ENCODE peak calls at places on chromosomes 1 and 21, in six cellular contexts. One of them, this sample, is unnamed.

GRCh38 chr21:41885341-41886024 is 6.3 kb upstream of the PRDM15 start:
- DNase-seq in keratinocyte: no peak
- DNase-seq in hepatocyte: no peak
- DNase-seq in ovary: no peak
- DNase-seq in CD8-positive, alpha-beta T cell: no peak
- DNase-seq in ascending aorta: no peak
- DNase-seq in this sample: no peak

GRCh38 chr1:9671377-9672140 is 20.0 kb downstream of the PIK3CD start:
- DNase-seq in CD8-positive, alpha-beta T cell: no peak
- DNase-seq in ovary: no peak
- DNase-seq in ascending aorta: no peak
- DNase-seq in hepatocyte: no peak
- DNase-seq in keratinocyte: no peak
- DNase-seq in this sample: peak

GRCh38 chr21:14988760-14989159 is 76.0 kb downstream of the NRIP1 start:
- DNase-seq in ascending aorta: no peak
- DNase-seq in keratinocyte: no peak
- DNase-seq in hepatocyte: no peak
- DNase-seq in ovary: no peak
- DNase-seq in CD8-positive, alpha-beta T cell: no peak
- DNase-seq in this sample: no peak

GRCh38 chr1:234893725-234894630 is 234.7 kb downstream of the TOMM20 start:
- DNase-seq in CD8-positive, alpha-beta T cell: no peak
- DNase-seq in keratinocyte: no peak
- DNase-seq in hepatocyte: no peak
- DNase-seq in ovary: no peak
- DNase-seq in ascending aorta: no peak
- DNase-seq in this sample: peak

GRCh38 chr1:234871710-234872262 is 256.9 kb downstream of the TOMM20 start:
- DNase-seq in keratinocyte: no peak
- DNase-seq in hepatocyte: no peak
- DNase-seq in CD8-positive, alpha-beta T cell: no peak
- DNase-seq in ascending aorta: no peak
- DNase-seq in ovary: no peak
- DNase-seq in this sample: peak

GRCh38 chr1:209657140-209657879 is 5.1 kb upstream of the LAMB3 start:
- DNase-seq in ovary: no peak
- DNase-seq in ascending aorta: no peak
- DNase-seq in keratinocyte: peak
- DNase-seq in hepatocyte: no peak
- DNase-seq in CD8-positive, alpha-beta T cell: no peak
- DNase-seq in this sample: peak

GRCh38 chr1:6259491-6260362 is 1.2 kb downstream of the GPR153 start:
- DNase-seq in hepatocyte: peak
- DNase-seq in ascending aorta: peak
- DNase-seq in keratinocyte: peak
- DNase-seq in ovary: peak
- DNase-seq in CD8-positive, alpha-beta T cell: peak
- DNase-seq in this sample: peak

GRCh38 chr1:64923294-64923718 is 43.0 kb downstream of the JAK1 start:
- DNase-seq in CD8-positive, alpha-beta T cell: peak
- DNase-seq in keratinocyte: no peak
- DNase-seq in ovary: no peak
- DNase-seq in hepatocyte: no peak
- DNase-seq in ascending aorta: no peak
- DNase-seq in this sample: no peak

GRCh38 chr1:56977910-56978309 is 12.1 kb upstream of the C8B start:
- DNase-seq in ascending aorta: no peak
- DNase-seq in hepatocyte: no peak
- DNase-seq in keratinocyte: no peak
- DNase-seq in CD8-positive, alpha-beta T cell: no peak
- DNase-seq in ovary: no peak
- DNase-seq in this sample: no peak

GRCh38 chr21:42232176-42232825 is 13.4 kb downstream of the ABCG1 start:
- DNase-seq in CD8-positive, alpha-beta T cell: no peak
- DNase-seq in ovary: no peak
- DNase-seq in ascending aorta: no peak
- DNase-seq in hepatocyte: no peak
- DNase-seq in keratinocyte: no peak
- DNase-seq in this sample: no peak

DNA sequence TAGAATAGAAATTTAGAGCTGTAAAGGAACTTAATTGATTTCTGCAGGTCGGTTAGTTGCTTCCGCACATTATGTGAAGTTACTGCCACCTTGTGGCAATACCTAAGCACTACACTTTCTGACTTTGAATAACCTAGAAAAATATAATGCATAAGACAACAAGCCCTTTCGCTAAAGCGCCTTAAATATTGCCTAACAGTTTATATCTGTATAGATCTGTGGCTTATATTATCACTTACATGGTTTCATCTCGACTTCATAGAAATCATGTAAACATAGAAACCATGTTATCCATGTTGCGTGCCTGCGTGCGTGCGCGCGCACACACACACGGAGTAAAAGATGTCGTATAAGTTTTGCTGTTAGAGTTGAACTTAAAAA is 10.9 kb upstream of the IFI16 start:
- DNase-seq in ascending aorta: no peak
- DNase-seq in CD8-positive, alpha-beta T cell: peak
- DNase-seq in keratinocyte: no peak
- DNase-seq in ovary: peak
- DNase-seq in hepatocyte: peak
- DNase-seq in this sample: peak
- H3K4me3 ChIP-seq in ascending aorta: peak
- H3K4me3 ChIP-seq in CD8-positive, alpha-beta T cell: no peak
- H3K4me3 ChIP-seq in keratinocyte: peak
- H3K4me3 ChIP-seq in ovary: peak
- H3K4me3 ChIP-seq in hepatocyte: peak
- H3K4me3 ChIP-seq in this sample: peak

DNA sequence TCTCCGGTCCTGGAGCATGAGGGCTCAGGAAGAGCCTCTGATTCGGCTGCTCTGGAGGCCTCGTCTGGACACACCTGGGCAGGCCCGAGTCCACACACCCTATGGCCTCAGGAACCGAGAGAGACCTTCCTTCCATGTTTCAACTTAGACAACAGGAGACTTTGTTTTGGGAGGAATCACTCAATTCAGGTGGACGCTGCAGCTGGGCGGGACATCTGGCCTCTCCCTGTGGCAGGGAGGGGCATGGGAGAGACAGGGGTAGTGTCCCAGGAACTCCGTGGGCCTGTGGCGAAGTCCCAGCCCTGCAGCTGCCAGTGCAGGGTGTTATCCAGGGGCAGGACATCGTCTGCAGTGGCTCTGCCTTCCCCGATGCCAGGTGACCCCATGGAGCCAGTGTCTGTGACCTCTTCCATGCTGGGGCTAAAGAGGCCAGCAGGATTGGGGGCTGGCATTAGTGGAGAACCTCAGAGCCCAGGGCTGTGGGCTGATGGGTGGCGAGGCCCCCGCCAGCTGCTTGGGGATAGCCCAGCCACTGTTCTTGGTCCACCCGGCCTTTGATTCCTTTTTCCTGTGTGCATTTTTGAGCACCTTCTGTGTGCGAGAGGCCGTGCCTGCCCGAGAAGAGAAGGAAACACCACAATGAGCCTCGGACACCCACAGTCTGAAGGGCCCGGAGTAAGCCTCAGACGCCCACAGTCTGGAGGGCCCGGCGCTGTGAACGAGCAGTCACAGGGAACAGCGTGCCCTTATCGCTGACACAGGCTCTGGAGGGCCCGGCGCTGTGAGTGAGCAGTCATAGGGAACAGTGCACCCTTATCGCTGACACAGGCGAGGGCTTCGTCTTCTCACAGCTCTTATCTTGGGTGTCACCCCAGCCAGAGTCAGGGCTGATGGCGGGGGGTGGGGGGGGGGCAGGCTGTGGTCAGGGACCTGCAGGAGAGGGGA is 6.2 kb downstream of the COL18A1 start:
- DNase-seq in keratinocyte: no peak
- DNase-seq in CD8-positive, alpha-beta T cell: no peak
- DNase-seq in hepatocyte: peak
- DNase-seq in ascending aorta: peak
- DNase-seq in ovary: peak
- DNase-seq in this sample: no peak
- H3K27ac ChIP-seq in keratinocyte: no peak
- H3K27ac ChIP-seq in CD8-positive, alpha-beta T cell: no peak
- H3K27ac ChIP-seq in hepatocyte: peak
- H3K27ac ChIP-seq in ascending aorta: peak
- H3K27ac ChIP-seq in ovary: peak
- H3K27ac ChIP-seq in this sample: no peak

GRCh38 chr1:109370712-109371270 is 26.9 kb downstream of the SORT1 start:
- DNase-seq in CD8-positive, alpha-beta T cell: no peak
- DNase-seq in ascending aorta: peak
- DNase-seq in ovary: no peak
- DNase-seq in keratinocyte: peak
- DNase-seq in hepatocyte: no peak
- DNase-seq in this sample: peak
- H3K4me3 ChIP-seq in CD8-positive, alpha-beta T cell: no peak
- H3K4me3 ChIP-seq in ascending aorta: peak
- H3K4me3 ChIP-seq in ovary: no peak
- H3K4me3 ChIP-seq in keratinocyte: no peak
- H3K4me3 ChIP-seq in hepatocyte: no peak
- H3K4me3 ChIP-seq in this sample: peak

GRCh38 chr1:42463906-42464305 is 820 bp downstream of the CCDC30 start:
- DNase-seq in keratinocyte: no peak
- DNase-seq in ascending aorta: no peak
- DNase-seq in ovary: no peak
- DNase-seq in CD8-positive, alpha-beta T cell: no peak
- DNase-seq in hepatocyte: no peak
- DNase-seq in this sample: no peak
- H3K27ac ChIP-seq in keratinocyte: no peak
- H3K27ac ChIP-seq in ascending aorta: no peak
- H3K27ac ChIP-seq in ovary: no peak
- H3K27ac ChIP-seq in CD8-positive, alpha-beta T cell: peak
- H3K27ac ChIP-seq in hepatocyte: peak
- H3K27ac ChIP-seq in this sample: no peak

GRCh38 chr1:219279017-219279770 is 105.5 kb downstream of the LYPLAL1 start:
- DNase-seq in hepatocyte: no peak
- DNase-seq in ascending aorta: no peak
- DNase-seq in ovary: no peak
- DNase-seq in CD8-positive, alpha-beta T cell: no peak
- DNase-seq in keratinocyte: no peak
- DNase-seq in this sample: no peak
- H3K4me3 ChIP-seq in hepatocyte: no peak
- H3K4me3 ChIP-seq in ascending aorta: no peak
- H3K4me3 ChIP-seq in ovary: no peak
- H3K4me3 ChIP-seq in CD8-positive, alpha-beta T cell: no peak
- H3K4me3 ChIP-seq in keratinocyte: no peak
- H3K4me3 ChIP-seq in this sample: no peak

GRCh38 chr1:13783551-13783950 is 83.6 kb downstream of the PRDM2 start:
- DNase-seq in CD8-positive, alpha-beta T cell: no peak
- DNase-seq in keratinocyte: no peak
- DNase-seq in ascending aorta: no peak
- DNase-seq in hepatocyte: no peak
- DNase-seq in ovary: no peak
- DNase-seq in this sample: no peak
- H3K27ac ChIP-seq in CD8-positive, alpha-beta T cell: no peak
- H3K27ac ChIP-seq in keratinocyte: no peak
- H3K27ac ChIP-seq in ascending aorta: no peak
- H3K27ac ChIP-seq in hepatocyte: no peak
- H3K27ac ChIP-seq in ovary: no peak
- H3K27ac ChIP-seq in this sample: no peak

GRCh38 chr1:30366914-30367313 is 356.5 kb downstream of the MATN1 start:
- DNase-seq in ascending aorta: no peak
- DNase-seq in CD8-positive, alpha-beta T cell: no peak
- DNase-seq in hepatocyte: no peak
- DNase-seq in keratinocyte: no peak
- DNase-seq in ovary: no peak
- DNase-seq in this sample: no peak
- H3K4me3 ChIP-seq in ascending aorta: no peak
- H3K4me3 ChIP-seq in CD8-positive, alpha-beta T cell: no peak
- H3K4me3 ChIP-seq in hepatocyte: no peak
- H3K4me3 ChIP-seq in keratinocyte: no peak
- H3K4me3 ChIP-seq in ovary: no peak
- H3K4me3 ChIP-seq in this sample: no peak